ENCODE peak calls at places on chromosome 21, in seven cellular contexts. U is HCT116, S is A549, T is GM23338, P is HepG2, Q is HL-60, V is SK-N-SH. J is an unnamed sample.
A peak's percentile ranks its signal among the peaks of the same experiment; 100 is the strongest.

GRCh38 chr21:32940079-32941014 is 85.4 kb upstream of the OLIG2 start:
- DNase-seq in U (peak; percentile 40), S (peak; percentile 42), T (peak; percentile 89), P (peak; percentile 39), Q (peak; percentile 53), V (peak; percentile 28), J (peak; percentile 22)

GRCh38 chr21:20971296-20971921 is 26.8 kb upstream of the NCAM2 start:
- DNase-seq in U (no peak), S (peak; percentile 42), T (peak; percentile 84), P (peak; percentile 18), Q (peak; percentile 31), V (peak; percentile 65), J (no peak)

GRCh38 chr21:36337099-36337509 is 17.1 kb downstream of the MORC3 start:
- DNase-seq in U (no peak), S (peak; percentile 73), T (no peak), P (no peak), Q (no peak), V (no peak), J (no peak)

GRCh38 chr21:33855190-33855589 is 60.4 kb downstream of the ATP5PO start:
- DNase-seq in U (no peak), S (no peak), T (peak; percentile 58), P (peak; percentile 23), Q (no peak), V (no peak), J (no peak)

GRCh38 chr21:46220847-46221246 is 7.7 kb downstream of the LSS start:
- DNase-seq in U (no peak), S (no peak), T (no peak), P (no peak), Q (no peak), V (no peak), J (no peak)

GRCh38 chr21:29114765-29115164 is 15.7 kb upstream of the MAP3K7CL start:
- DNase-seq in U (peak; percentile 21), S (peak; percentile 67), T (peak; percentile 51), P (no peak), Q (no peak), V (no peak), J (no peak)

GRCh38 chr21:37061926-37062591 is 10.8 kb downstream of the PIGP start:
- DNase-seq in U (no peak), S (no peak), T (no peak), P (peak; percentile 56), Q (no peak), V (no peak), J (no peak)

GRCh38 chr21:33069994-33070811 is at the start of gene OLIG1:
- DNase-seq in U (no peak), S (peak; percentile 55), T (peak; percentile 90), P (no peak), Q (peak; percentile 88), V (peak; percentile 48), J (no peak)

GRCh38 chr21:42056996-42057689 is 14.0 kb upstream of the UMODL1 start:
- DNase-seq in U (no peak), S (no peak), T (peak; percentile 28), P (no peak), Q (no peak), V (no peak), J (no peak)

GRCh38 chr21:46326110-46326703 is 2.3 kb downstream of the PCNT start:
- DNase-seq in U (no peak), S (no peak), T (peak; percentile 26), P (peak; percentile 32), Q (no peak), V (no peak), J (no peak)

GRCh38 chr21:19123053-19123452 is 719.5 kb upstream of the TMPRSS15 start:
- DNase-seq in U (no peak), S (no peak), T (no peak), P (no peak), Q (no peak), V (no peak), J (no peak)

GRCh38 chr21:19122371-19122770 is 718.8 kb upstream of the TMPRSS15 start:
- DNase-seq in U (no peak), S (no peak), T (no peak), P (no peak), Q (no peak), V (no peak), J (no peak)

GRCh38 chr21:19123525-19123924 is 719.9 kb upstream of the TMPRSS15 start:
- DNase-seq in U (no peak), S (no peak), T (peak; percentile 28), P (no peak), Q (no peak), V (no peak), J (no peak)

GRCh38 chr21:19120591-19120990 is 717.0 kb upstream of the TMPRSS15 start:
- DNase-seq in U (no peak), S (no peak), T (peak; percentile 74), P (no peak), Q (no peak), V (no peak), J (no peak)
- TF ChIP-seq REST in U (no peak), S (no peak), T (no peak), P (no peak), Q (no peak), V (no peak), J (no peak)

DNA sequence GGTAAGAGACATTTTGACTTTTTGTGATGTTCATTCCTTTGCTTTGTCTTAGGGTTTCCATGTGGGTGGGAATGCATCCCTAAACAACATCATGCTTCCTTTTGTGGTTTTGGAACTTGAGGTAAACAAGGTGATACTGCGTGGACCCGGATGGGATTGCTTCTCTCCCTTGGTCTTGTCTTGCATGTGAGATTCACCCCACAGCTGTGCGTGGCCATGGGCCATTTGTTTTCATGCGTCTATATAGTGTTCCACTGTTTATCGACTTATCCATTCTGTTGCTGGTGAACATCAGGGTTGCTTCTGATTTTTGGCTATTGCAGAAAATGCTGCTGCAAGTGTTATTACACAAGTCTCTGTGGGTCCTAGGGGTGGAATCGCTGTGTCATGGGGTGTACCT is 21.1 kb downstream of the CRYAA start:
- DNase-seq in U (no peak), S (no peak), T (no peak), P (no peak), Q (no peak), V (no peak), J (no peak)
- TF ChIP-seq REST in U (no peak), S (no peak), T (no peak), P (no peak), Q (no peak), V (no peak), J (no peak)

GRCh38 chr21:38460171-38460742 is 38.0 kb downstream of the ERG start:
- DNase-seq in U (no peak), S (no peak), T (no peak), P (no peak), Q (no peak), V (no peak), J (no peak)
- TF ChIP-seq REST in U (no peak), S (no peak), T (no peak), P (no peak), Q (no peak), V (no peak), J (no peak)

GRCh38 chr21:45013271-45013841 is 61.0 kb upstream of the ADARB1 start:
- DNase-seq in U (no peak), S (no peak), T (no peak), P (peak; percentile 89), Q (no peak), V (no peak), J (no peak)
- TF ChIP-seq REST in U (no peak), S (no peak), T (no peak), P (peak; percentile 51), Q (no peak), V (no peak), J (no peak)

GRCh38 chr21:44909719-44910118 is 11.0 kb downstream of the ITGB2 start:
- DNase-seq in U (no peak), S (no peak), T (no peak), P (no peak), Q (no peak), V (no peak), J (no peak)
- TF ChIP-seq REST in U (no peak), S (no peak), T (no peak), P (no peak), Q (no peak), V (no peak), J (no peak)

DNA sequence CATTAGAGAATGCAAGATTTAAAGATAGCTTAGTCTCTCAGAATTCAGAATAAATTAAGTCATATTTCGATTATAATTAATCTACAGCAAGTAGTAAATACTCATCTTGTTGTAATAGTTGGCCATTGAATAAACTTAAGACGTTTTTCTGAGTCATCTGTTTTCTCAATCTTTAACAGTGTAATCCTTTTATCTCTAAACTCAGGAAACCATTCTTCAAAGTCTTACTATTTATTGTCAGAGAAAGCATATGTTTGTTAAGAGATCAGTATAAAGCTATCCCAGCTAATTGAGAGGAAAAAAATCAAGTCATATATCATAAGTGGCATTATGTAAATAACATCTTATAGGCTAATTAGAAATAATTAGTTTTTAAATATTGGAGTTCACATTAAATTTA is 201.2 kb upstream of the ADAMTS5 start:
- DNase-seq in U (no peak), S (no peak), T (no peak), P (no peak), Q (no peak), V (no peak), J (no peak)
- TF ChIP-seq REST in U (no peak), S (no peak), T (no peak), P (no peak), Q (no peak), V (no peak), J (no peak)

GRCh38 chr21:15953551-15954116 is 223.9 kb downstream of the USP25 start:
- DNase-seq in U (no peak), S (no peak), T (no peak), P (no peak), Q (no peak), V (no peak), J (no peak)
- TF ChIP-seq REST in U (no peak), S (no peak), T (no peak), P (no peak), Q (no peak), V (no peak), J (no peak)

J was measured in Panc1.